ENCODE peak calls at places on chromosomes 13 and 19, in seven cellular contexts. I is anterior cingulate cortex, R is right cardiac atrium, P is C1 segment of cervical spinal cord, D is brain pericyte, Y is DMS153, E is erythroblast. C is an unnamed sample.

GRCh38 chr13:58340895-58341294 is 709.4 kb downstream of the PCDH17 start:
- DNase-seq in D (no peak), Y (no peak), R (no peak), P (no peak), E (no peak), I (no peak), C (no peak)

GRCh38 chr19:677201-677600 is 1.0 kb downstream of the FSTL3 start:
- DNase-seq in D (no peak), I (no peak), R (peak; percentile 86), Y (no peak), P (no peak), E (no peak), C (no peak)

GRCh38 chr19:35107541-35107939 is 8.1 kb upstream of the FXYD3 start:
- DNase-seq in Y (no peak), D (no peak), E (no peak), I (peak; percentile 70), P (peak; percentile 35), R (peak; percentile 70), C (no peak)

GRCh38 chr13:113075711-113076110 is 29.9 kb upstream of the F7 start:
- DNase-seq in R (no peak), Y (no peak), D (no peak), E (no peak), P (no peak), I (no peak), C (no peak)

GRCh38 chr13:110103026-110103425 is 203.9 kb downstream of the COL4A1 start:
- DNase-seq in P (no peak), R (no peak), I (no peak), D (no peak), E (no peak), Y (no peak), C (no peak)

GRCh38 chr19:34974631-34975030 is 10.6 kb upstream of the ZNF792 start:
- DNase-seq in D (no peak), Y (no peak), P (no peak), E (no peak), I (no peak), R (no peak), C (no peak)

GRCh38 chr19:30535011-30535410 is 162.8 kb downstream of the ZNF536 start:
- DNase-seq in I (no peak), Y (no peak), E (no peak), P (no peak), D (no peak), R (no peak), C (no peak)

GRCh38 chr13:75537401-75538365 is at the start of gene COMMD6:
- DNase-seq in Y (peak; percentile 90), R (peak; percentile 86), P (peak; percentile 61), I (peak; percentile 59), D (peak; percentile 53), E (peak; percentile 88), C (peak; percentile 90)

GRCh38 chr19:16581145-16581970 is 9.1 kb upstream of the SLC35E1 start:
- DNase-seq in E (peak; percentile 27), I (no peak), D (no peak), R (no peak), P (no peak), Y (no peak), C (no peak)

GRCh38 chr13:73440296-73440895 is 381.6 kb downstream of the KLF5 start:
- DNase-seq in P (no peak), R (no peak), D (no peak), Y (no peak), I (no peak), E (peak; percentile 36), C (no peak)

GRCh38 chr19:32339988-32340874 is 5.2 kb upstream of the ZNF507 start:
- DNase-seq in R (peak; percentile 76), I (peak; percentile 33), D (no peak), E (peak; percentile 58), P (peak; percentile 29), Y (peak; percentile 24), C (peak; percentile 30)

GRCh38 chr13:73966331-73966730 is 167.9 kb downstream of the KLF12 start:
- DNase-seq in P (no peak), D (no peak), I (no peak), E (no peak), R (no peak), Y (no peak), C (no peak)

GRCh38 chr13:79581870-79582315 is 100.9 kb downstream of the NDFIP2 start:
- DNase-seq in P (no peak), Y (no peak), I (no peak), D (peak; percentile 16), E (no peak), R (peak; percentile 64), C (no peak)

GRCh38 chr13:40668335-40668734 is 1.9 kb upstream of the FOXO1 start:
- DNase-seq in R (peak; percentile 59), I (no peak), E (peak; percentile 84), D (no peak), Y (no peak), P (no peak), C (no peak)

GRCh38 chr13:98784666-98785065 is 32.2 kb upstream of the SLC15A1 start:
- DNase-seq in E (no peak), Y (no peak), R (no peak), D (no peak), I (no peak), P (no peak), C (no peak)

GRCh38 chr19:16088351-16088984 is 12.2 kb downstream of the TPM4 start:
- DNase-seq in E (no peak), R (no peak), P (peak; percentile 52), I (no peak), Y (no peak), D (no peak), C (no peak)

C was measured in SHP77.